ENCODE peak calls at places on chromosomes 12 and 14, in seven cellular contexts. J, E, T, B, P, F and X are unnamed samples.

GRCh38 chr14:68780358-68781160 is 12.3 kb downstream of the ZFP36L1 start:
- DNase-seq in J (peak; percentile 28), E (no peak), T (no peak), B (peak; percentile 26), P (peak; percentile 77), F (no peak), X (no peak)

GRCh38 chr14:101254805-101255764 is 306.2 kb upstream of the DIO3 start:
- DNase-seq in J (no peak), E (no peak), T (no peak), B (no peak), P (peak; percentile 50), F (no peak), X (no peak)

GRCh38 chr12:96271469-96272199 is 77.5 kb downstream of the ELK3 start:
- DNase-seq in J (no peak), E (no peak), T (no peak), B (no peak), P (no peak), F (no peak), X (no peak)

GRCh38 chr12:19223018-19223417 is 93.5 kb downstream of the PLEKHA5 start:
- DNase-seq in J (no peak), E (no peak), T (no peak), B (no peak), P (no peak), F (no peak), X (no peak)

GRCh38 chr12:44502681-44503080 is 373.4 kb downstream of the NELL2 start:
- DNase-seq in J (no peak), E (no peak), T (no peak), B (no peak), P (no peak), F (no peak), X (no peak)

GRCh38 chr12:40515041-40515825 is 177.0 kb upstream of the CNTN1 start:
- DNase-seq in J (no peak), E (no peak), T (no peak), B (no peak), P (no peak), F (no peak), X (no peak)

GRCh38 chr14:49659526-49660455 is 24.7 kb upstream of the DNAAF2 start:
- DNase-seq in J (no peak), E (no peak), T (no peak), B (no peak), P (no peak), F (no peak), X (no peak)

GRCh38 chr14:72549848-72550247 is 344.1 kb downstream of the DPF3 start:
- DNase-seq in J (no peak), E (peak; percentile 22), T (no peak), B (no peak), P (no peak), F (no peak), X (no peak)

GRCh38 chr12:65122661-65123060 is 1.6 kb upstream of the WIF1 start:
- DNase-seq in J (no peak), E (no peak), T (no peak), B (no peak), P (no peak), F (no peak), X (no peak)

GRCh38 chr12:65125975-65126374 is 4.9 kb upstream of the WIF1 start:
- DNase-seq in J (no peak), E (no peak), T (no peak), B (no peak), P (no peak), F (no peak), X (no peak)

GRCh38 chr12:65123435-65124063 is 2.4 kb upstream of the WIF1 start:
- DNase-seq in J (no peak), E (no peak), T (no peak), B (no peak), P (no peak), F (no peak), X (no peak)

GRCh38 chr12:65126482-65126881 is 5.4 kb upstream of the WIF1 start:
- DNase-seq in J (no peak), E (no peak), T (no peak), B (no peak), P (no peak), F (no peak), X (no peak)

DNA sequence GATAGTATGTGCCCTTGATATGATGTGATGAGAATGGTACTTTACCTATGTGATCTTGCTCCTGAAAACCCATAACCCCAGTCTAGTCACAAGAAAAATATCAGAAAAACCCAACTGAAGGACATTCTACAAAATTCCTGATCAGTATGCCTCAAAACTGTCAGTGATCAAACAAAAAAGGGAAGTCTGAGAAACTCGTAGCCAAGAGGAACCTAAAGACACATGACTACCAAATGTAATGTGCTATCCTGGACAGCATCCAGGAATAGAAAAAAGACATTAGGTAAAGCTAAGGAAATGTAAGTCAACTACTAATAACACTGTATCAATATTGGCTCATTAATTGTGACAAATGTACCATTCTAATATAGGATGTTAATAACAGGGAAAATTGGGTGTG is 4.1 kb upstream of the WIF1 start:
- DNase-seq in J (no peak), E (no peak), T (no peak), B (no peak), P (no peak), F (no peak), X (no peak)
- H3K27me3 ChIP-seq in J (peaks cover 40% of the 10 kb centered on the region), E (peaks cover 69% of the 10 kb centered on the region), T (no peaks in the 10 kb centered on the region), B (peaks cover 6% of the 10 kb centered on the region), P (peaks cover 27% of the 10 kb centered on the region), F (peaks cover 55% of the 10 kb centered on the region), X (no peaks in the 10 kb centered on the region)

GRCh38 chr12:50751921-50752721 is 11.8 kb upstream of the ATF1 start:
- DNase-seq in J (no peak), E (no peak), T (no peak), B (no peak), P (no peak), F (no peak), X (no peak)
- H3K27ac ChIP-seq in J (no peak overlapping the region), E (no peak overlapping the region), T (no peak overlapping the region), B (no peak overlapping the region), P (peak overlapping the region; percentile 78), F (no peak overlapping the region), X (no peak overlapping the region)

DNA sequence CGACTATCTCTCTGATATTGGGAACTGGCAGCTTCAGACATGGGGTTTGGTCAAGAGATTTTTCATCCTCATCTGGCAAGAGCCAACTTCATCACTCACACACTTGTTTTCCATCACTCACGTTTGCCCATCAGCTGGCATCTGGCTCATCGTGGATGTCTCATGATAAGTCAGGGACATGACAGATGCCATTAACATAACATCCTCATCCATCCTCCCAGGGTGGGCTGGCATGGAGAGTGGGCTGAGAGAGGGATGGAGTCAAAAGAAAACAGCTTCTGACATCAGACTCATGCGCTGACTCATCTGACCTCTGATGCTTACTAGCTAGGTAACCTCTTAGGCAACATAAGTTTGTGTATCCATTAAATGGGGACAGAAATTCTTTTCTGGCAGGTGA is 1.8 kb upstream of the VSX2 start:
- DNase-seq in J (no peak), E (no peak), T (no peak), B (no peak), P (no peak), F (no peak), X (no peak)
- H3K27me3 ChIP-seq in J (peaks cover 49% of the 10 kb centered on the region), E (peaks cover 47% of the 10 kb centered on the region), T (peaks cover 30% of the 10 kb centered on the region), B (peaks cover 20% of the 10 kb centered on the region), P (peaks cover 43% of the 10 kb centered on the region), F (peaks cover 51% of the 10 kb centered on the region), X (peaks cover 95% of the 10 kb centered on the region)

DNA sequence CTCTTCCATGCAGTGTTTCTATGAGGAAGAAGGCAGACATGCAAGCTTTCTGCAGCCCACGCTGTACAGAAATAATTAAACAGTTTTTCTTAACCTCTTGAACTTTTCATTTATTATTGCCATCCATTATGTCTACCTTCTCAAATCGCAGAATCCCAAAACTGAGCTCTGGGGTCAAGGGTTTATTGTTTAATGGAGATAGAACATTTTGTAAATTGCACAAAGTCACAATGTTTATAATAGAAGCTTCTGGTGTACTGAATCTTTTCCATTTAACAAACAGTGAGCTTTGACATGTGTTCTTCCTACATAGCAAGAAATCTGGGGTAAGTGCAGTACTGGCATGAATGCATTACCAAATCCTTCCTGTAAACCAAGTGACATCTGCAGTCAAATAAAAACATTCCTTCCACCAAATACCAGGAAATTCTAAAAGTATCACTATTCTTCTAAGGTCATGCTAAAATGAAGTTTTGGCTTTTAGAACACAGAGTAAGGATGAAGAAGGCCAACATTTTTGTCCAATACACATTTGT is 385.3 kb upstream of the DDHD1 start:
- DNase-seq in J (no peak), E (no peak), T (no peak), B (no peak), P (no peak), F (no peak), X (no peak)
- H3K27ac ChIP-seq in J (peak overlapping the region; percentile 20), E (no peak overlapping the region), T (no peak overlapping the region), B (no peak overlapping the region), P (no peak overlapping the region), F (no peak overlapping the region), X (no peak overlapping the region)